ENCODE peak calls at places on chromosomes 3 and 15, in seven cellular contexts. D is fibroblast of mammary gland, G is Peyer's patch, T is dorsolateral prefrontal cortex, M is uterus, H is fibroblast of lung, B is fibroblast of pulmonary artery. P is an unnamed sample.
A peak's percentile ranks its signal among the peaks of the same experiment; 100 is the strongest.

GRCh38 chr3:13111874-13112520 is 38.8 kb upstream of the IQSEC1 start:
- DNase-seq in D (no peak), G (peak; percentile 46), T (no peak), M (no peak), H (no peak), B (no peak), P (peak; percentile 69)

GRCh38 chr3:82050382-82050781 is 288.9 kb upstream of the GBE1 start:
- DNase-seq in D (no peak), G (no peak), T (no peak), M (no peak), H (no peak), B (no peak), P (no peak)

GRCh38 chr3:9172851-9173320 is 76.6 kb downstream of the SRGAP3 start:
- DNase-seq in D (peak; percentile 17), G (no peak), T (peak; percentile 33), M (no peak), H (no peak), B (no peak), P (no peak)

GRCh38 chr3:107525101-107525953 is 2.6 kb downstream of the BBX start:
- DNase-seq in D (peak; percentile 20), G (peak; percentile 57), T (peak; percentile 11), M (peak; percentile 34), H (peak; percentile 30), B (peak; percentile 20), P (peak; percentile 76)

GRCh38 chr3:143139786-143140185 is 20.2 kb downstream of the CHST2 start:
- DNase-seq in D (peak; percentile 62), G (no peak), T (no peak), M (no peak), H (peak; percentile 46), B (peak; percentile 80), P (no peak)

GRCh38 chr3:125401402-125401801 is 26.3 kb upstream of the ZNF148 start:
- DNase-seq in D (peak; percentile 4), G (no peak), T (no peak), M (no peak), H (peak; percentile 69), B (no peak), P (no peak)

GRCh38 chr3:11290743-11291680 is 18.8 kb downstream of the ATG7 start:
- DNase-seq in D (peak; percentile 81), G (no peak), T (no peak), M (no peak), H (peak; percentile 82), B (peak; percentile 63), P (no peak)

GRCh38 chr15:86066174-86066829 is 13.4 kb upstream of the AGBL1 start:
- DNase-seq in D (no peak), G (no peak), T (no peak), M (no peak), H (no peak), B (no peak), P (no peak)

GRCh38 chr3:37945407-37945802 is 45.2 kb upstream of the VILL start:
- DNase-seq in D (no peak), G (no peak), T (no peak), M (no peak), H (no peak), B (no peak), P (no peak)

GRCh38 chr15:67125589-67126502 is 60.4 kb downstream of the SMAD3 start:
- DNase-seq in D (peak; percentile 100), G (peak; percentile 67), T (peak; percentile 31), M (peak; percentile 79), H (peak; percentile 98), B (peak; percentile 98), P (no peak)

GRCh38 chr3:112735927-112736326 is 95.0 kb upstream of the CCDC80 start:
- DNase-seq in D (no peak), G (no peak), T (peak; percentile 37), M (no peak), H (no peak), B (no peak), P (no peak)

GRCh38 chr3:160105902-160106584 is 117.4 kb downstream of the IL12A start:
- DNase-seq in D (no peak), G (no peak), T (no peak), M (no peak), H (no peak), B (no peak), P (no peak)

GRCh38 chr3:168620854-168621253 is 525.1 kb upstream of the GOLIM4 start:
- DNase-seq in D (peak; percentile 8), G (no peak), T (peak; percentile 65), M (no peak), H (peak; percentile 6), B (peak; percentile 28), P (no peak)

GRCh38 chr3:2099028-2099671 is 484 bp downstream of the CNTN4 start:
- DNase-seq in D (no peak), G (no peak), T (peak; percentile 20), M (peak; percentile 19), H (no peak), B (no peak), P (peak; percentile 70)

GRCh38 chr3:37885831-37886230 is 24.2 kb downstream of the CTDSPL start:
- DNase-seq in D (no peak), G (no peak), T (no peak), M (no peak), H (no peak), B (no peak), P (no peak)

GRCh38 chr3:71441217-71441924 is 142.2 kb downstream of the FOXP1 start:
- DNase-seq in D (no peak), G (no peak), T (no peak), M (no peak), H (peak; percentile 56), B (no peak), P (peak; percentile 73)

GRCh38 chr3:71444028-71444860 is 139.3 kb downstream of the FOXP1 start:
- DNase-seq in D (peak; percentile 72), G (peak; percentile 91), T (no peak), M (no peak), H (peak; percentile 88), B (peak; percentile 75), P (peak; percentile 77)

GRCh38 chr3:71441925-71442620 is 141.5 kb downstream of the FOXP1 start:
- DNase-seq in D (no peak), G (no peak), T (no peak), M (no peak), H (no peak), B (no peak), P (no peak)

GRCh38 chr3:71443332-71443731 is 140.2 kb downstream of the FOXP1 start:
- DNase-seq in D (no peak), G (no peak), T (no peak), M (no peak), H (no peak), B (no peak), P (no peak)

GRCh38 chr3:71442648-71443047 is 140.9 kb downstream of the FOXP1 start:
- DNase-seq in D (no peak), G (peak; percentile 50), T (no peak), M (no peak), H (no peak), B (no peak), P (no peak)
- H3K4me3 ChIP-seq in D (no peak overlapping the region), G (no peak overlapping the region), T (no peak overlapping the region), M (no peak overlapping the region), H (no peak overlapping the region), B (no peak overlapping the region), P (no peak overlapping the region)

DNA sequence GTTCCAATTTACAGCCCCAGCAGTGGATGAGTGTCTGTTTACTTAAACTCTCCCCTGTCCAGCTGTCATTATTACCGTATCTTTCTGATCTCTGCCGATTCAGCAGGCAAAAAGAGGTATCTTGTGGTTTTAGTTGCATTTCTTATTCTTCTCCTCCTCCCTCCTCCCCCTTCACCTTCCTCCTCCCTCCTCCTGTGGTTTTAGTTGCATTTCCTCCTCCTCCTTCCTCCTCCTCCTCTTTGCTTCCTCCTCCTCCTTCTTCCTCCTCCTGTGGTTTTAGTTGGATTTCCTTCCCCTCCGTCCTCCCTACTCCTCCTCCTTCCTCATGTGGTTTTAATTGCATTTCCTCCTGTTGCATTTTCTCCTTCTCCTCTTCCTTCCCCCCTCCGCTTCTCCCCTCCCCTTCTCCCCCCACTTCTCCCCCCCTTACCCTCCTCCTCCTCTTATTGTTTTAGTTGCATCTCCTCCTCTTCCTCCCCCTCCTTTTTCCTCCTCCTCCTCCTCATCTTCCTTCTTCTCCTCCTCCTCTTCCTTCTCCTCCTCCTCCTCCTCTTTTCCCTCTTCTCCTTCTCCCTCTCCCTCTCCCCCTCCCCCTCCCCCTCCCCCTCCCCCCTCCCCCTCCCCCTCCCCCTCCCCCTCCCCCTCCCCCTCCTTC is 25.3 kb upstream of the VPS33B start:
- DNase-seq in D (peak; percentile 32), G (no peak), T (no peak), M (no peak), H (peak; percentile 9), B (no peak), P (no peak)
- H3K4me3 ChIP-seq in D (no peak overlapping the region), G (no peak overlapping the region), T (no peak overlapping the region), M (no peak overlapping the region), H (no peak overlapping the region), B (no peak overlapping the region), P (no peak overlapping the region)

GRCh38 chr3:31948255-31948654 is 32.8 kb downstream of the OSBPL10 start:
- DNase-seq in D (no peak), G (no peak), T (no peak), M (no peak), H (no peak), B (no peak), P (no peak)

GRCh38 chr3:31952205-31952604 is 28.9 kb downstream of the OSBPL10 start:
- DNase-seq in D (no peak), G (peak; percentile 85), T (no peak), M (no peak), H (no peak), B (no peak), P (no peak)

GRCh38 chr3:31946484-31947081 is 34.5 kb downstream of the OSBPL10 start:
- DNase-seq in D (peak; percentile 51), G (no peak), T (no peak), M (no peak), H (peak; percentile 32), B (no peak), P (no peak)

GRCh38 chr3:31945738-31946052 is 35.4 kb downstream of the OSBPL10 start:
- DNase-seq in D (peak; percentile 91), G (no peak), T (no peak), M (no peak), H (peak; percentile 56), B (no peak), P (no peak)

GRCh38 chr3:31947671-31948091 is 33.4 kb downstream of the OSBPL10 start:
- DNase-seq in D (no peak), G (no peak), T (no peak), M (no peak), H (no peak), B (no peak), P (no peak)
- H3K4me3 ChIP-seq in D (no peak overlapping the region), G (no peak overlapping the region), T (no peak overlapping the region), M (no peak overlapping the region), H (no peak overlapping the region), B (no peak overlapping the region), P (no peak overlapping the region)

DNA sequence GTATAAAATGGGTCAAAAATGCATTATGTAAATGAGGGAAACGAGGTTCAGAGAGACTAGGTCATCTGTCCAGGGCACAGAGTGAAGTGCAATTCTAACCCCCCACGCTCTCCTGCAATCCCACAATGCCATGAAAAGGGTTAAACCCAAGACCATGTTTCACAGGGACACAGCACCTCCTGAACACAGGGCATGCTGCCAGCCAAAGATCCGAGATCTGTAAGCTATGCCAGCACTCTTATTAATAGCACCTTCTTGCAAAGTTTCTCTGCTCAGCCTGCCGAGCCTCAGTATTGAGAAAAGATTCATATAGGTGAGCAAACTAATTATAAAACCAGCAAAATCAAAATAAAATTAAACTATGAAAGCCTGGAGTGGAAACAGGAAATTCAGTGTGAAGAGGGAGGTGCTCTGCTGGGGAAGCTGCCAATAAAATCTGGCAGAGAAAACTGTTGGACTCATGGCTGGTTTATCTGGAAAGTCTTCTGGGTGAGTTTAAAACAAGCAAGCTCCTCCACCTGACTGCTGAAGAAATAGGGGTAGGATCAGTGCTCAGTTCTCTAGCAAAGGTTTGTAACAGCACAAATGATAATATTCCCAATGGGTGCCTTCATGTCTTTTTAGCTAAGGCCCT is 50.3 kb downstream of the LRIG1 start:
- DNase-seq in D (peak; percentile 77), G (peak; percentile 57), T (peak; percentile 50), M (peak; percentile 80), H (peak; percentile 81), B (peak; percentile 79), P (no peak)
- H3K4me3 ChIP-seq in D (peak overlapping the region; percentile 22), G (no peak overlapping the region), T (no peak overlapping the region), M (no peak overlapping the region), H (no peak overlapping the region), B (peak overlapping the region; percentile 24), P (peak overlapping the region; percentile 22)

P was measured in upper lobe of right lung.